ENCODE peak calls at places on chromosomes 11 and 22, in nine cellular contexts. S, K, X, E, O, R, Y, Z and L are unnamed samples.

GRCh38 chr11:8867856-8868705 is 42.9 kb upstream of the AKIP1 start:
- DNase-seq in X (no peak), S (peak), O (no peak), E (no peak), R (peak), Y (no peak), K (no peak), Z (no peak), L (no peak)

GRCh38 chr22:20232781-20233180 is 35.3 kb downstream of the RTN4R start:
- DNase-seq in E (no peak), S (no peak), X (no peak), Z (no peak), O (no peak), K (no peak), R (no peak), Y (no peak), L (no peak)

GRCh38 chr22:35540600-35541253 is at the start of gene RASD2:
- DNase-seq in E (peak), X (no peak), Y (no peak), S (no peak), K (no peak), O (peak), R (peak), Z (peak), L (no peak)

GRCh38 chr11:64906314-64906635 is 10.7 kb downstream of the ATG2A start:
- DNase-seq in X (no peak), R (no peak), E (no peak), Z (no peak), S (no peak), O (no peak), Y (no peak), K (no peak), L (no peak)

GRCh38 chr22:43443072-43443471 is 31.3 kb downstream of the MPPED1 start:
- DNase-seq in R (no peak), K (no peak), X (no peak), O (no peak), Y (no peak), E (no peak), S (no peak), Z (no peak), L (no peak)

GRCh38 chr11:71097506-71098240 is 154.7 kb downstream of the SHANK2 start:
- DNase-seq in Y (no peak), E (no peak), R (no peak), Z (no peak), S (no peak), O (no peak), X (no peak), K (no peak), L (no peak)

GRCh38 chr11:76329983-76330382 is 50.9 kb downstream of the THAP12 start:
- DNase-seq in Y (no peak), Z (no peak), S (no peak), X (no peak), R (no peak), K (no peak), O (no peak), E (no peak), L (no peak)

GRCh38 chr11:85809881-85810280 is 1.1 kb downstream of the SYTL2 start:
- DNase-seq in Z (peak), E (no peak), O (no peak), K (no peak), Y (peak), S (no peak), X (no peak), R (no peak), L (no peak)

GRCh38 chr11:93589347-93589746 is 46.2 kb upstream of the SMCO4 start:
- DNase-seq in K (no peak), Y (no peak), E (no peak), S (no peak), Z (no peak), R (no peak), O (no peak), X (no peak), L (no peak)

GRCh38 chr11:78072455-78072854 is 7.2 kb downstream of the NDUFC2 start:
- DNase-seq in Y (no peak), Z (no peak), S (no peak), X (no peak), O (no peak), K (no peak), E (no peak), R (no peak), L (no peak)

GRCh38 chr11:133168016-133168415 is 364.3 kb downstream of the OPCML start:
- DNase-seq in K (no peak), X (no peak), O (no peak), Z (no peak), R (no peak), Y (no peak), S (no peak), E (no peak), L (no peak)

GRCh38 chr11:113505541-113506375 is 30.6 kb upstream of the DRD2 start:
- DNase-seq in K (no peak), X (peak), S (peak), R (peak), E (no peak), O (no peak), Y (no peak), Z (no peak), L (no peak)

GRCh38 chr11:120563698-120564572 is 52.4 kb downstream of the GRIK4 start:
- DNase-seq in R (no peak), K (no peak), Y (no peak), Z (peak), O (no peak), S (peak), X (peak), E (peak), L (no peak)

GRCh38 chr11:6612008-6612815 is at the start of gene TAF10:
- DNase-seq in Z (peak), E (peak), Y (peak), K (peak), R (peak), X (peak), S (peak), O (peak), L (peak)

GRCh38 chr11:63510360-63511130 is 4.7 kb downstream of the LGALS12 start:
- DNase-seq in Z (no peak), R (peak), S (peak), X (peak), K (no peak), Y (no peak), O (no peak), E (peak), L (no peak)

GRCh38 chr11:35099278-35100018 is 39.5 kb upstream of the CD44 start:
- DNase-seq in O (no peak), K (no peak), X (no peak), Z (no peak), Y (no peak), E (no peak), R (peak), S (peak), L (no peak)

GRCh38 chr11:110896358-110896757 is 184.1 kb upstream of the ARHGAP20 start:
- DNase-seq in R (peak), O (no peak), S (peak), Y (no peak), K (no peak), E (no peak), Z (no peak), X (no peak), L (no peak)

GRCh38 chr11:118913411-118914125 is 12.2 kb downstream of the BCL9L start:
- DNase-seq in E (peak), K (no peak), O (peak), Z (no peak), R (peak), S (no peak), Y (peak), X (no peak), L (no peak)

GRCh38 chr22:28892175-28892731 is 8.9 kb downstream of the ZNRF3 start:
- DNase-seq in X (no peak), R (no peak), Z (peak), K (no peak), S (no peak), Y (no peak), O (no peak), E (no peak), L (no peak)

GRCh38 chr11:45665206-45665932 is at the start of gene CHST1:
- DNase-seq in S (peak), R (peak), O (peak), K (no peak), X (no peak), Y (no peak), E (peak), Z (peak), L (no peak)

GRCh38 chr22:30211124-30211820 is 35.3 kb downstream of the LIF start:
- DNase-seq in S (no peak), K (no peak), X (no peak), E (no peak), Y (no peak), R (no peak), O (no peak), Z (no peak), L (no peak)

GRCh38 chr11:66338276-66339162 is 2.3 kb upstream of the RIN1 start:
- DNase-seq in K (no peak), Z (no peak), X (no peak), R (no peak), Y (no peak), O (no peak), S (no peak), E (no peak), L (no peak)
- H3K27ac ChIP-seq in K (no peak), Z (no peak), X (peak), R (peak), Y (no peak), O (no peak), S (peak), E (no peak), L (peak)

GRCh38 chr22:22047776-22048175 is 65.2 kb upstream of the TOP3B start:
- DNase-seq in R (no peak), Y (no peak), X (no peak), K (no peak), Z (no peak), E (no peak), O (no peak), S (no peak), L (no peak)
- H3K27ac ChIP-seq in R (no peak), Y (no peak), X (no peak), K (no peak), Z (no peak), E (no peak), O (no peak), S (no peak), L (no peak)

GRCh38 chr11:69301033-69301490 is 7.1 kb downstream of the MYEOV start:
- DNase-seq in K (no peak), O (no peak), R (peak), Y (no peak), E (no peak), S (no peak), X (no peak), Z (no peak), L (no peak)
- H3K27ac ChIP-seq in K (peak), O (no peak), R (peak), Y (no peak), E (no peak), S (peak), X (no peak), Z (no peak), L (peak)

GRCh38 chr11:773425-773824 is 3.9 kb downstream of the GATD1 start:
- DNase-seq in Z (no peak), S (no peak), E (no peak), R (no peak), K (no peak), Y (no peak), O (no peak), X (no peak), L (no peak)

GRCh38 chr11:769887-770641 is 7.2 kb downstream of the GATD1 start:
- DNase-seq in K (no peak), Z (no peak), Y (no peak), X (no peak), R (no peak), O (no peak), E (no peak), S (no peak), L (no peak)

GRCh38 chr11:770642-771616 is 6.4 kb downstream of the GATD1 start:
- DNase-seq in K (no peak), X (no peak), Y (no peak), S (no peak), O (no peak), R (no peak), Z (no peak), E (no peak), L (no peak)

GRCh38 chr11:772429-773390 is 4.6 kb downstream of the GATD1 start:
- DNase-seq in R (no peak), E (no peak), K (no peak), Y (no peak), X (peak), Z (no peak), O (no peak), S (no peak), L (no peak)

GRCh38 chr11:771617-772204 is 5.6 kb downstream of the GATD1 start:
- DNase-seq in X (no peak), O (no peak), Y (no peak), E (no peak), K (no peak), S (no peak), Z (no peak), R (no peak), L (no peak)
- H3K27ac ChIP-seq in X (peak), O (no peak), Y (no peak), E (no peak), K (no peak), S (no peak), Z (no peak), R (no peak), L (no peak)

GRCh38 chr11:126082251-126083109 is 19.8 kb upstream of the CDON start:
- DNase-seq in K (no peak), Y (no peak), S (no peak), X (no peak), Z (peak), O (no peak), E (no peak), R (no peak), L (no peak)

GRCh38 chr11:126086248-126086647 is 23.6 kb upstream of the CDON start:
- DNase-seq in K (no peak), Y (no peak), R (no peak), Z (no peak), O (no peak), S (no peak), E (no peak), X (no peak), L (no peak)

GRCh38 chr11:126081915-126082250 is 19.2 kb upstream of the CDON start:
- DNase-seq in K (no peak), S (no peak), Z (no peak), R (no peak), O (no peak), X (no peak), E (no peak), Y (no peak), L (no peak)

GRCh38 chr11:126084608-126084912 is 21.9 kb upstream of the CDON start:
- DNase-seq in K (no peak), E (no peak), R (no peak), O (no peak), Y (no peak), S (no peak), Z (no peak), X (no peak), L (no peak)

DNA sequence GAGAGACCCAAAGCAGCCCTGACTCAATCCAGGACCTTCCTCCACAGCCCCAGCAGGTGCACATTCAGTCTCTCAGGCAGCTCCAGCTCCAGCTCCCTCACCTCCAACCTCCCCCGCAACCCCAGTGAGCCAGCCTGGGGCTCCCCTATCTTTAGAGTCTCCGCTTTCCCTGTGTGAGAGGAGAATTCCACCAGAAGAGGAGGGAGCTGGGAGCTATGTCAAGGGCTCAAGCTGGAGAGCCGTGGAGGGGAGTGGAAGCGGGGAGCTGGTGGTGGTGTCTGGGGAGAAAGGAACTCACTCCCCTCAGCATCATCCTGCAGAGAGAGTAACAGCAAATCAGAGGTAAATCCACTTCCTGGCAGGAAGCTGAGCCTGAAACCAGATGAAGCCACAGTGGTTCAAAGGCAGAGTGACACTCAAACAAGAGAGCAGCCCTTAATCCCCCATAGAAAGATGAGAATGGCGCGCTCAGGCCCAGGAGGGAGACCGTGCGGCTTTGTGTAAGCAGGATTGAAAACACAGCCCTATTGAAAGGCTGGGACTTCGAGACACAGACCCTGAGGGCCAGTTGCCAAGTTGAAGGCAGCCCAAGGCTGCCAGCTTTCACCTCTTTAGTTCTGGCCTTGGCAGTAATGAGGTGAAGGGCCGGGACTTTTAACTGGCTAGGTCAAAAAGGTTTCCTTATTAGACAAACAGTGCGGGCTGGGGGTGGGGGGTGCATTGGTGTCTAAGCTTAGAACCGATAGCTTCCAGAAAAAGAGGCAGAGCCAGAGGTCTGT is 21.4 kb upstream of the CDON start:
- DNase-seq in O (peak), E (no peak), Y (no peak), S (no peak), R (no peak), K (no peak), Z (no peak), X (no peak), L (no peak)
- H3K27ac ChIP-seq in O (peak), E (no peak), Y (no peak), S (no peak), R (no peak), K (no peak), Z (no peak), X (no peak), L (no peak)